ENCODE peak calls at places on chromosomes 6 and 20, in ten cellular contexts. W is SJSA1; C is adrenal gland; X is heart right ventricle; G is activated effector memory CD4-positive, alpha-beta T cell treated with anti-CD3 and anti-CD28 coated beads, Interleukin-2, amount 50 U/mL, for 16 hours; S is activated naive CD4-positive, alpha-beta T cell treated with Interleukin-2 at 50 U/mL for 16 hours; I is stimulated activated CD4-positive, alpha-beta T cell treated with anti-CD3 and anti-CD28 coated beads, Interleukin-2, amount 100 ng/mL, for 48 hours; K is stimulated activated CD8-positive, alpha-beta memory T cell treated with anti-CD3 and anti-CD28 coated beads, Interleukin-12 subunit alpha, Interleukin-12 subunit beta, amount 100 ng/mL, for 4 hours; B is fibroblast of the conjunctiva; E is NCI-H146. D is an unnamed sample.

GRCh38 chr20:43778375-43778774 is 51.6 kb upstream of the GTSF1L start:
- DNase-seq in C (no peak), I (no peak), S (no peak), W (no peak), G (no peak), E (no peak), B (no peak), X (no peak), K (no peak), D (no peak)

GRCh38 chr20:40160151-40160550 is 528.9 kb downstream of the MAFB start:
- DNase-seq in K (no peak), W (peak), C (peak), B (peak), E (peak), S (no peak), G (no peak), I (peak), X (peak), D (no peak)

GRCh38 chr6:9397981-9398559 is 962.7 kb upstream of the SLC35B3 start:
- DNase-seq in S (no peak), K (no peak), C (no peak), B (no peak), X (peak), W (no peak), G (no peak), I (no peak), E (peak), D (peak)

GRCh38 chr6:55868910-55869479 is 6.4 kb downstream of the BMP5 start:
- DNase-seq in K (no peak), S (no peak), G (no peak), W (no peak), I (no peak), X (no peak), C (no peak), B (no peak), E (no peak), D (no peak)

GRCh38 chr20:57650756-57651483 is 30.7 kb upstream of the ZBP1 start:
- DNase-seq in W (peak), S (no peak), I (no peak), K (no peak), B (no peak), E (peak), X (peak), C (no peak), G (peak), D (no peak)

GRCh38 chr6:19771753-19772336 is 65.3 kb upstream of the ID4 start:
- DNase-seq in C (no peak), K (no peak), S (no peak), B (no peak), X (no peak), E (no peak), G (no peak), W (no peak), I (no peak), D (no peak)

GRCh38 chr6:81126150-81126549 is 626.3 kb downstream of the TENT5A start:
- DNase-seq in X (no peak), W (no peak), G (no peak), I (no peak), E (no peak), B (peak), K (no peak), C (no peak), S (no peak), D (no peak)

GRCh38 chr6:2917801-2918495 is 14.8 kb upstream of the SERPINB9 start:
- DNase-seq in I (no peak), C (no peak), X (no peak), K (no peak), W (peak), S (no peak), B (no peak), E (no peak), G (peak), D (no peak)

GRCh38 chr6:38943964-38944363 is 104.6 kb upstream of the GLP1R start:
- DNase-seq in G (no peak), E (no peak), K (no peak), S (no peak), B (no peak), X (no peak), C (no peak), W (no peak), I (no peak), D (peak)

GRCh38 chr6:128736780-128737179 is 146.2 kb upstream of the LAMA2 start:
- DNase-seq in B (no peak), S (no peak), C (no peak), K (no peak), X (no peak), E (no peak), I (no peak), G (no peak), W (no peak), D (no peak)

GRCh38 chr20:54062812-54063280 is 7.5 kb downstream of the BCAS1 start:
- DNase-seq in S (no peak), C (no peak), G (no peak), E (peak), I (no peak), B (peak), X (no peak), K (no peak), W (no peak), D (no peak)

GRCh38 chr20:36091561-36092423 is 62.7 kb upstream of the EPB41L1 start:
- DNase-seq in W (no peak), G (no peak), E (no peak), C (no peak), B (no peak), X (no peak), S (no peak), I (no peak), K (no peak), D (no peak)

GRCh38 chr20:40606237-40606636 is 82.8 kb downstream of the MAFB start:
- DNase-seq in E (no peak), G (no peak), W (no peak), K (no peak), C (no peak), X (no peak), B (no peak), I (no peak), S (no peak), D (no peak)

GRCh38 chr20:46572181-46572580 is 21.7 kb upstream of the OCSTAMP start:
- DNase-seq in X (peak), G (no peak), C (no peak), I (no peak), K (no peak), B (no peak), S (no peak), W (no peak), E (no peak), D (peak)

D was measured in NCI-H774.